ENCODE peak calls at places on chromosomes 16 and 17, in four cellular contexts. C, Y, J and X are unnamed samples.

GRCh38 chr16:3168706-3169105 is 19.3 kb upstream of the OR1F1 start:
- DNase-seq in C (no peak), Y (no peak), J (no peak), X (no peak)

GRCh38 chr17:4587195-4587594 is 2.9 kb downstream of the SMTNL2 start:
- DNase-seq in C (no peak), Y (no peak), J (no peak), X (no peak)

GRCh38 chr17:42846594-42847280 is 2.4 kb downstream of the AOC2 start:
- DNase-seq in C (no peak), Y (no peak), J (peak), X (no peak)

GRCh38 chr17:67474081-67474661 is 97.1 kb downstream of the PITPNC1 start:
- DNase-seq in C (no peak), Y (peak), J (peak), X (no peak)

GRCh38 chr16:23302045-23302956 is at the start of gene SCNN1B:
- DNase-seq in C (peak), Y (no peak), J (no peak), X (peak)

GRCh38 chr17:28788100-28788499 is 44.3 kb downstream of the TRAF4 start:
- DNase-seq in C (no peak), Y (no peak), J (no peak), X (no peak)

GRCh38 chr16:56748191-56748590 is 18.3 kb downstream of the NUP93 start:
- DNase-seq in C (no peak), Y (no peak), J (no peak), X (no peak)

GRCh38 chr16:67718668-67719047 is 458 bp downstream of the GFOD2 start:
- DNase-seq in C (no peak), Y (no peak), J (no peak), X (no peak)

GRCh38 chr17:1718362-1719165 is 5.9 kb upstream of the WDR81 start:
- DNase-seq in C (no peak), Y (no peak), J (no peak), X (no peak)

GRCh38 chr16:30186782-30187555 is 3.6 kb downstream of the CORO1A start:
- DNase-seq in C (peak), Y (no peak), J (peak), X (peak)

GRCh38 chr16:56481468-56482112 is 30.2 kb downstream of the OGFOD1 start:
- DNase-seq in C (no peak), Y (peak), J (no peak), X (peak)

GRCh38 chr16:268141-269053 is 7.3 kb downstream of the RGS11 start:
- DNase-seq in C (no peak), Y (no peak), J (no peak), X (no peak)

GRCh38 chr17:66955821-66956220 is 8.7 kb upstream of the CACNG4 start:
- DNase-seq in C (no peak), Y (no peak), J (no peak), X (no peak)

GRCh38 chr17:69858460-69858859 is 216.6 kb upstream of the KCNJ16 start:
- DNase-seq in C (no peak), Y (no peak), J (no peak), X (no peak)

GRCh38 chr16:88645941-88646340 is 4.9 kb downstream of the CYBA start:
- DNase-seq in C (no peak), Y (no peak), J (no peak), X (no peak)

GRCh38 chr16:24525970-24526559 is 13.3 kb upstream of the RBBP6 start:
- DNase-seq in C (no peak), Y (peak), J (peak), X (no peak)

GRCh38 chr16:17768257-17768656 is 297.5 kb upstream of the XYLT1 start:
- DNase-seq in C (no peak), Y (peak), J (peak), X (no peak)

GRCh38 chr17:78734841-78735641 is 47.0 kb downstream of the CYTH1 start:
- DNase-seq in C (no peak), Y (no peak), J (no peak), X (no peak)

GRCh38 chr16:88772871-88773811 is 11.9 kb downstream of the PIEZO1 start:
- DNase-seq in C (no peak), Y (peak), J (peak), X (peak)

GRCh38 chr17:8859029-8859803 is 8.3 kb downstream of the PIK3R6 start:
- DNase-seq in C (no peak), Y (peak), J (no peak), X (no peak)

GRCh38 chr16:1311738-1312458 is 2.5 kb downstream of the UBE2I start:
- DNase-seq in C (no peak), Y (no peak), J (peak), X (no peak)

GRCh38 chr16:89365044-89365467 is 125.3 kb downstream of the ANKRD11 start:
- DNase-seq in C (no peak), Y (peak), J (peak), X (no peak)

GRCh38 chr17:18071751-18072150 is 16.0 kb upstream of the DRG2 start:
- DNase-seq in C (no peak), Y (no peak), J (no peak), X (no peak)

GRCh38 chr16:87064731-87065720 is 252.2 kb downstream of the C16orf95 start:
- DNase-seq in C (no peak), Y (no peak), J (no peak), X (no peak)

GRCh38 chr17:49738456-49739163 is 25.3 kb downstream of the FAM117A start:
- DNase-seq in C (no peak), Y (no peak), J (no peak), X (no peak)

DNA sequence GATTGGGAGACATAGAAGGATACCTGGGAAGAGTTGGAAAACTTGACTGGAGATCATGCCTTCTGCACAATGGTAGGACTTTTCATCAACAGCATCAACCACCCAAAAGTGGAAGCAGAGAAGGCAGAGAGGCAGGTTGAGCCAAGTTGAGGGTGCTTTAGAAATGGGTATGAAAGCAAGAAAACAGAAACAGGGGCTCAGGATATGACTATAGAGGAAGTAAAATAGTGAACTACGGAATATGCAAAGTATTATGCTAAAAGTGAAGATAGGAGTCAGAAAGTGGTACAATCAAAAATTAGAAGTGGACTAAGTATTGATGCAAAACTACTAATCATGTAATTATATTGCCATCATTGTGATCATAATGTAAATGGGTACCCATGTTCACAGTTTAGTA is 16.1 kb upstream of the ARHGAP44 start:
- DNase-seq in C (no peak), Y (no peak), J (no peak), X (no peak)
- TF ChIP-seq CTCF in C (no peak), Y (no peak), J (no peak), X (no peak)

GRCh38 chr17:27318633-27319032 is 24.7 kb downstream of the WSB1 start:
- DNase-seq in C (no peak), Y (no peak), J (no peak), X (no peak)
- TF ChIP-seq CTCF in C (no peak), Y (no peak), J (no peak), X (no peak)

GRCh38 chr16:77406680-77407079 is 28.2 kb downstream of the ADAMTS18 start:
- DNase-seq in C (no peak), Y (no peak), J (no peak), X (no peak)
- TF ChIP-seq CTCF in C (peak), Y (peak), J (peak), X (no peak)

GRCh38 chr17:77145635-77146632 is 5.2 kb downstream of the SEC14L1 start:
- DNase-seq in C (no peak), Y (peak), J (peak), X (peak)
- TF ChIP-seq CTCF in C (no peak), Y (no peak), J (peak), X (no peak)

GRCh38 chr17:11853321-11854151 is 143.7 kb downstream of the ZNF18 start:
- DNase-seq in C (no peak), Y (peak), J (no peak), X (no peak)

GRCh38 chr17:11852911-11853310 is 144.4 kb downstream of the ZNF18 start:
- DNase-seq in C (no peak), Y (no peak), J (no peak), X (no peak)

GRCh38 chr17:11848330-11848729 is 148.9 kb downstream of the ZNF18 start:
- DNase-seq in C (no peak), Y (no peak), J (no peak), X (no peak)

GRCh38 chr17:11855306-11855705 is 142.0 kb downstream of the ZNF18 start:
- DNase-seq in C (no peak), Y (no peak), J (no peak), X (no peak)

DNA sequence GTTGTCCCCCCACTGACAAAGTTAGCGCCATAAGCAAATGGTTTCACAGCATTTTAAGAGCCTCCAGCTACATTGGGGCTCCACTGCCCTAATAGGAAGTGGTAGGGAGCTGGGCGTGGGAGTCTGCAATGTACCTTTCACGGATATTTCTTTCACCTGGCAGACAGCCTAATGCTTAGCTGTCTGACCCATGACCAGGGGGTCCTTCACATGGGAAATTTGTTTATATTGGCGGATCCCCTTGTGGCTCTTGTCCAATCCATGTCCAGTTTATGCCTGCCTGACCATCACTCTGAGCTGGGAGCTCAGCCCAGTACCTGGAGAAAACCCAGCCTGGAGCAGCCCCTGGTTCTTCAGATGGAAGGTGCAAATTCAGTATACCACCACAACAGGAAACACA is 145.0 kb downstream of the ZNF18 start:
- DNase-seq in C (no peak), Y (no peak), J (no peak), X (no peak)
- TF ChIP-seq CTCF in C (no peak), Y (no peak), J (no peak), X (no peak)